ENCODE peak calls at places on chromosomes 1 and 21, in seven cellular contexts. N, D, I, T, P, W and M are unnamed samples.

GRCh38 chr1:27504588-27505419 is 14.8 kb upstream of the WASF2 start:
- DNase-seq in N (no peak), D (peak; percentile 68), I (no peak), T (no peak), P (peak; percentile 91), W (no peak), M (no peak)

GRCh38 chr21:42156690-42157605 is 62.0 kb upstream of the ABCG1 start:
- DNase-seq in N (no peak), D (no peak), I (peak; percentile 51), T (no peak), P (no peak), W (peak; percentile 29), M (no peak)

GRCh38 chr1:56225964-56226594 is 353.3 kb downstream of the PLPP3 start:
- DNase-seq in N (no peak), D (no peak), I (no peak), T (no peak), P (no peak), W (no peak), M (no peak)

GRCh38 chr1:9367806-9368205 is 75.1 kb downstream of the SPSB1 start:
- DNase-seq in N (no peak), D (no peak), I (no peak), T (no peak), P (no peak), W (no peak), M (no peak)

GRCh38 chr1:34787461-34788420 is 5.1 kb upstream of the GJA4 start:
- DNase-seq in N (no peak), D (no peak), I (peak; percentile 46), T (no peak), P (no peak), W (no peak), M (no peak)

GRCh38 chr1:78840447-78841251 is 165.9 kb downstream of the ADGRL4 start:
- DNase-seq in N (peak; percentile 63), D (peak; percentile 30), I (peak; percentile 81), T (no peak), P (peak; percentile 14), W (peak; percentile 95), M (no peak)

GRCh38 chr1:35049116-35049515 is 17.4 kb upstream of the ZMYM6 start:
- DNase-seq in N (no peak), D (no peak), I (no peak), T (no peak), P (no peak), W (no peak), M (no peak)

GRCh38 chr1:229940689-229941088 is 126.3 kb upstream of the GALNT2 start:
- DNase-seq in N (no peak), D (peak; percentile 41), I (peak; percentile 23), T (no peak), P (no peak), W (no peak), M (no peak)

GRCh38 chr1:204709021-204709420 is 23.5 kb upstream of the LRRN2 start:
- DNase-seq in N (no peak), D (no peak), I (no peak), T (no peak), P (no peak), W (no peak), M (no peak)